ENCODE peak calls at places on chromosomes 11 and 22, in ten cellular contexts. V, N, Y, O, D, J, B, Z, W and G are unnamed samples.

GRCh38 chr22:39502789-39503464 is 837 bp downstream of the MIEF1 start:
- DNase-seq in B (no peak), J (no peak), Y (no peak), D (no peak), O (peak; percentile 41), Z (no peak), W (no peak), N (no peak), V (no peak), G (no peak)

GRCh38 chr11:65414776-65415498 is 7.7 kb upstream of the NEAT1 start:
- DNase-seq in N (no peak), V (no peak), Z (no peak), W (no peak), B (no peak), D (no peak), O (peak; percentile 39), J (no peak), Y (no peak), G (no peak)

GRCh38 chr11:93572171-93572570 is 29.0 kb upstream of the SMCO4 start:
- DNase-seq in N (no peak), O (no peak), V (no peak), W (no peak), D (no peak), B (no peak), Z (no peak), Y (no peak), J (no peak), G (no peak)

GRCh38 chr11:57421066-57421465 is 5.9 kb downstream of the SLC43A3 start:
- DNase-seq in B (no peak), Y (no peak), Z (no peak), J (no peak), N (no peak), W (no peak), O (no peak), D (no peak), V (no peak), G (no peak)

GRCh38 chr11:57805780-57806179 is 44.2 kb downstream of the CTNND1 start:
- DNase-seq in B (no peak), Y (no peak), N (no peak), O (no peak), D (no peak), J (no peak), Z (no peak), W (no peak), V (no peak), G (no peak)

GRCh38 chr11:126647735-126648134 is 292.2 kb downstream of the ST3GAL4 start:
- DNase-seq in J (peak; percentile 49), D (no peak), V (no peak), Z (peak; percentile 2), W (no peak), Y (no peak), B (no peak), O (peak; percentile 87), N (no peak), G (no peak)

GRCh38 chr22:47676685-47677084 is 914.2 kb downstream of the TBC1D22A start:
- DNase-seq in N (no peak), V (no peak), Y (no peak), W (no peak), O (no peak), B (no peak), Z (no peak), D (no peak), J (no peak), G (no peak)

GRCh38 chr11:64072871-64073270 is 37.1 kb downstream of the FLRT1 start:
- DNase-seq in D (no peak), O (no peak), B (no peak), Y (no peak), J (no peak), V (no peak), N (no peak), W (no peak), Z (no peak), G (no peak)